ENCODE peak calls at places on chromosomes 1 and 21, in nine cellular contexts. F is kidney, P is PC-3, S is endothelial cell of umbilical vein, B is DND-41, J is colonic mucosa, K is mesendoderm, L is astrocyte, V is IMR-90. D is an unnamed sample.

GRCh38 chr1:9195651-9196050 is 38.9 kb upstream of the H6PD start:
- DNase-seq in F (no peak), P (no peak), S (no peak), B (no peak), J (no peak), K (no peak), L (peak; percentile 53), V (no peak), D (no peak)

GRCh38 chr1:156157974-156158373 is 4.6 kb downstream of the SEMA4A start:
- DNase-seq in F (no peak), P (no peak), S (no peak), B (no peak), J (no peak), K (no peak), L (no peak), V (no peak), D (no peak)

GRCh38 chr1:227333423-227333822 is 15.1 kb upstream of the CDC42BPA start:
- DNase-seq in F (no peak), P (no peak), S (no peak), B (no peak), J (no peak), K (no peak), L (no peak), V (no peak), D (no peak)

GRCh38 chr1:204821476-204821875 is 49.2 kb upstream of the NFASC start:
- DNase-seq in F (no peak), P (no peak), S (peak; percentile 44), B (no peak), J (no peak), K (no peak), L (peak; percentile 22), V (no peak), D (no peak)

GRCh38 chr1:147492207-147492606 is 49.1 kb upstream of the BCL9 start:
- DNase-seq in F (no peak), P (peak; percentile 42), S (no peak), B (no peak), J (no peak), K (no peak), L (no peak), V (no peak), D (no peak)

GRCh38 chr1:174072546-174072945 is 50.4 kb upstream of the RC3H1 start:
- DNase-seq in F (no peak), P (no peak), S (no peak), B (no peak), J (no peak), K (no peak), L (no peak), V (no peak), D (no peak)

GRCh38 chr1:145964328-145965118 is at the start of the genes ANKRD34A and POLR3GL:
- DNase-seq in F (peak; percentile 97), P (peak; percentile 99), S (peak; percentile 96), B (peak; percentile 93), J (peak; percentile 98), K (peak; percentile 99), L (peak; percentile 86), V (peak; percentile 89), D (peak; percentile 80)

GRCh38 chr1:160826546-160826945 is 30.6 kb downstream of the LY9 start:
- DNase-seq in F (no peak), P (peak; percentile 99), S (no peak), B (no peak), J (no peak), K (no peak), L (peak; percentile 70), V (no peak), D (no peak)

GRCh38 chr1:59007820-59008598 is 224.2 kb upstream of the JUN start:
- DNase-seq in F (no peak), P (no peak), S (peak; percentile 76), B (no peak), J (no peak), K (no peak), L (peak; percentile 79), V (peak; percentile 28), D (no peak)

GRCh38 chr1:182968151-182968741 is 15.3 kb upstream of the SHCBP1L start:
- DNase-seq in F (no peak), P (peak; percentile 80), S (no peak), B (no peak), J (no peak), K (peak; percentile 28), L (peak; percentile 69), V (peak; percentile 27), D (no peak)

GRCh38 chr1:165943198-165943597 is 115.8 kb downstream of the UCK2 start:
- DNase-seq in F (no peak), P (peak; percentile 10), S (no peak), B (no peak), J (no peak), K (peak; percentile 83), L (no peak), V (no peak), D (no peak)

DNA sequence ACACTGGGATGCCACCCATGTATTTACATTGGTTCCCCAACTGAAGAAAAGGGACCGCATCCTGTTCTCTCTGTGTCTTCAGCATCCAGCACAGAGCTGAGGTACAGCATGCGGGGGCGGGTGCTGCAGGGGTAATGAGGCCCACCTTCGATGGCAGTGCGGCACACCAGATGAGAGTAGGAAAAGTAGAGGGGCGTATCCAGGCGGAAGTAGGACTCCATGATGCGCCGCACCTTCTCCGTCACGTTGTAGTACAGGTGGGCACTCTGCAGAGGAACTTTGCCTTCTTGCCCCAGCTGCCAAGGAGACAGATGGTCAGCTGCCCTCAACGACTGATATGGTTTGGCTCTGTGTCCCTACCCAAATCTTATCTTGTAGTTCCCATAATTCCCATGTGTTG is 10.0 kb upstream of the CLDN19 start:
- DNase-seq in F (no peak), P (no peak), S (no peak), B (no peak), J (no peak), K (no peak), L (no peak), V (no peak), D (no peak)
- H3K9ac ChIP-seq in F (no peak overlapping the region), P (no peak overlapping the region), S (no peak overlapping the region), B (no peak overlapping the region), J (no peak overlapping the region), K (no peak overlapping the region), L (no peak overlapping the region), V (no peak overlapping the region), D (no peak overlapping the region)

GRCh38 chr1:27152829-27153548 is 1.9 kb downstream of the SLC9A1 start:
- DNase-seq in F (peak; percentile 35), P (no peak), S (peak; percentile 61), B (no peak), J (no peak), K (no peak), L (no peak), V (no peak), D (no peak)
- H3K9ac ChIP-seq in F (peak overlapping the region; percentile 56), P (peak overlapping the region; percentile 22), S (peak overlapping the region; percentile 45), B (peak overlapping the region; percentile 65), J (peak overlapping the region; percentile 86), K (peak overlapping the region; percentile 47), L (peak overlapping the region; percentile 86), V (peak overlapping the region; percentile 73), D (peak overlapping the region; percentile 32)

DNA sequence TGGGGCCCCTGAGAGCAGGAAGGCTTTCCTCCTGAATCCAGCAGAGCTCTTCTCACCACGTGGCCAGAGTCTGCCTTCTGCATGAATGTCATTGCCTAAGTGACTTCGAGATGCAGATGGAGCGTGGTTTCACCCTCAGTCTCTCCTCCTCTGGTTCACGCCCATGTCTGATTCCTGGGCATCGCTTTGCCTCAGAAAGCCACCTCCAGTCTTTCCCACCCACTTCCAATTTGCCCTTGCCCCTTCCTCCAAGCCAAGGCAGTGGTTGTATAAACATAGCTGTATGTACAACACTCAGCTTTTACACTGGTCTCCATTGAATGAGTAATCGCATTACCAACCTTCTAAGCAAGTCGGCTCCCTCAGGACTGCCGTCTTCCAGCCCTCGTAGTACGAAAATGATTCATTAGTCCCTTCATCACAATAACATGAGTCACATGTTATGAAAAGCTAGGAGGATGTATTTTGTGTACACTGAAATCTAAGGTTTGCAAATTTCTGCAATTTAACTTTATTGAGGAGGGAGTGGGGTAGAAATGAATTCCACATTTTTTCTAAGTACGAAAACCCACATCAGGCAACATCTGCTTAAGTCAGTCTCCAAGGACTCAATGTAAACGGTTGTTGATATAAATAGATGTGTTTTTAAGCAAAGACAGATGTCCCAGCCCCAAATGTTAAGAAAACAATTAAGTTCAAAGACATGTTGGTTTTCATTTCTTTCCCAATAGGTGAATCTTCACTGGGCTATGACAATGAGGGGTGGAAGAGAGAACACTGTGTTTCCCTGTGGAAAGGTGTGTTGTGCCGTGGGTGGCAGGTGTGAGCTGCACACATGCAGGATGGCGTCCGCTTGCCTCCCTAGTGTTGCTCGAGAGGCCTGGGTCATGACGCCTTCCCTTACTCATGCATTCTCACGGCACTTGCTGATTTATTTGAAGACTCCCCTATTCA is 32.3 kb upstream of the ETS2 start:
- DNase-seq in F (no peak), P (peak; percentile 95), S (peak; percentile 91), B (no peak), J (no peak), K (no peak), L (peak; percentile 96), V (peak; percentile 99), D (no peak)
- H3K9ac ChIP-seq in F (no peak overlapping the region), P (peak overlapping the region; percentile 28), S (no peak overlapping the region), B (no peak overlapping the region), J (no peak overlapping the region), K (no peak overlapping the region), L (peak overlapping the region; percentile 62), V (peak overlapping the region; percentile 3), D (no peak overlapping the region)

GRCh38 chr21:39118604-39119215 is 64.5 kb downstream of the PSMG1 start:
- DNase-seq in F (no peak), P (no peak), S (no peak), B (no peak), J (no peak), K (no peak), L (no peak), V (no peak), D (no peak)
- H3K9ac ChIP-seq in F (no peak overlapping the region), P (no peak overlapping the region), S (no peak overlapping the region), B (no peak overlapping the region), J (no peak overlapping the region), K (no peak overlapping the region), L (no peak overlapping the region), V (no peak overlapping the region), D (no peak overlapping the region)

GRCh38 chr1:114550336-114550735 is 31.1 kb downstream of the BCAS2 start:
- DNase-seq in F (no peak), P (no peak), S (no peak), B (no peak), J (no peak), K (peak; percentile 75), L (no peak), V (no peak), D (no peak)

GRCh38 chr1:114549137-114549536 is 32.3 kb downstream of the BCAS2 start:
- DNase-seq in F (no peak), P (peak; percentile 11), S (no peak), B (no peak), J (no peak), K (no peak), L (peak; percentile 9), V (no peak), D (no peak)

GRCh38 chr1:114551400-114551799 is 30.0 kb downstream of the BCAS2 start:
- DNase-seq in F (no peak), P (no peak), S (no peak), B (no peak), J (no peak), K (peak; percentile 81), L (no peak), V (no peak), D (no peak)

GRCh38 chr1:114540202-114540601 is 29.2 kb upstream of the TRIM33 start:
- DNase-seq in F (no peak), P (peak; percentile 35), S (no peak), B (no peak), J (no peak), K (no peak), L (no peak), V (no peak), D (no peak)

GRCh38 chr1:114545796-114546195 is 34.8 kb upstream of the TRIM33 start:
- DNase-seq in F (no peak), P (no peak), S (no peak), B (no peak), J (no peak), K (no peak), L (no peak), V (no peak), D (no peak)
- H3K9ac ChIP-seq in F (no peak overlapping the region), P (no peak overlapping the region), S (no peak overlapping the region), B (no peak overlapping the region), J (no peak overlapping the region), K (no peak overlapping the region), L (no peak overlapping the region), V (no peak overlapping the region), D (no peak overlapping the region)

D was measured in GM12878.